ENCODE peak calls at places on chromosome 5, in six cellular contexts. One of them, this sample, is unnamed.

GRCh38 chr5:62030326-62030725 is 275.7 kb upstream of the KIF2A start:
- DNase-seq in stimulated activated CD8-positive, alpha-beta memory T cell treated with anti-CD3 and anti-CD28 coated beads, Interleukin-7, amount 100 ng/mL, for 4 hours: no peak
- DNase-seq in central memory CD4-positive, alpha-beta T cell: no peak
- DNase-seq in WERI-Rb-1: no peak
- DNase-seq in fibroblast of mammary gland: no peak
- DNase-seq in lower lobe of right lung: no peak
- DNase-seq in this sample: no peak

GRCh38 chr5:73994963-73995362 is 369.0 kb downstream of the ARHGEF28 start:
- DNase-seq in fibroblast of mammary gland: no peak
- DNase-seq in central memory CD4-positive, alpha-beta T cell: no peak
- DNase-seq in stimulated activated CD8-positive, alpha-beta memory T cell treated with anti-CD3 and anti-CD28 coated beads, Interleukin-7, amount 100 ng/mL, for 4 hours: no peak
- DNase-seq in WERI-Rb-1: no peak
- DNase-seq in lower lobe of right lung: no peak
- DNase-seq in this sample: no peak

GRCh38 chr5:52870448-52870847 is 82.7 kb downstream of the ITGA1 start:
- DNase-seq in WERI-Rb-1: peak; percentile 36
- DNase-seq in fibroblast of mammary gland: peak; percentile 54
- DNase-seq in stimulated activated CD8-positive, alpha-beta memory T cell treated with anti-CD3 and anti-CD28 coated beads, Interleukin-7, amount 100 ng/mL, for 4 hours: no peak
- DNase-seq in lower lobe of right lung: no peak
- DNase-seq in central memory CD4-positive, alpha-beta T cell: no peak
- DNase-seq in this sample: no peak

GRCh38 chr5:6365977-6366590 is 12.3 kb downstream of the MED10 start:
- DNase-seq in lower lobe of right lung: no peak
- DNase-seq in WERI-Rb-1: no peak
- DNase-seq in central memory CD4-positive, alpha-beta T cell: no peak
- DNase-seq in stimulated activated CD8-positive, alpha-beta memory T cell treated with anti-CD3 and anti-CD28 coated beads, Interleukin-7, amount 100 ng/mL, for 4 hours: no peak
- DNase-seq in fibroblast of mammary gland: no peak
- DNase-seq in this sample: no peak

GRCh38 chr5:148740966-148741742 is 85.3 kb upstream of the ADRB2 start:
- DNase-seq in WERI-Rb-1: no peak
- DNase-seq in stimulated activated CD8-positive, alpha-beta memory T cell treated with anti-CD3 and anti-CD28 coated beads, Interleukin-7, amount 100 ng/mL, for 4 hours: no peak
- DNase-seq in fibroblast of mammary gland: peak; percentile 75
- DNase-seq in central memory CD4-positive, alpha-beta T cell: peak; percentile 19
- DNase-seq in lower lobe of right lung: no peak
- DNase-seq in this sample: no peak

GRCh38 chr5:59218424-59219045 is 635.7 kb downstream of the RAB3C start:
- DNase-seq in WERI-Rb-1: no peak
- DNase-seq in lower lobe of right lung: no peak
- DNase-seq in fibroblast of mammary gland: peak; percentile 14
- DNase-seq in central memory CD4-positive, alpha-beta T cell: no peak
- DNase-seq in stimulated activated CD8-positive, alpha-beta memory T cell treated with anti-CD3 and anti-CD28 coated beads, Interleukin-7, amount 100 ng/mL, for 4 hours: no peak
- DNase-seq in this sample: no peak

GRCh38 chr5:154191467-154192261 is 1.1 kb downstream of the GALNT10 start:
- DNase-seq in WERI-Rb-1: no peak
- DNase-seq in fibroblast of mammary gland: peak; percentile 44
- DNase-seq in lower lobe of right lung: no peak
- DNase-seq in stimulated activated CD8-positive, alpha-beta memory T cell treated with anti-CD3 and anti-CD28 coated beads, Interleukin-7, amount 100 ng/mL, for 4 hours: no peak
- DNase-seq in central memory CD4-positive, alpha-beta T cell: peak; percentile 23
- DNase-seq in this sample: no peak

GRCh38 chr5:7464182-7464581 is 68.2 kb downstream of the ADCY2 start:
- DNase-seq in WERI-Rb-1: peak; percentile 46
- DNase-seq in stimulated activated CD8-positive, alpha-beta memory T cell treated with anti-CD3 and anti-CD28 coated beads, Interleukin-7, amount 100 ng/mL, for 4 hours: no peak
- DNase-seq in fibroblast of mammary gland: no peak
- DNase-seq in lower lobe of right lung: no peak
- DNase-seq in central memory CD4-positive, alpha-beta T cell: no peak
- DNase-seq in this sample: no peak

GRCh38 chr5:74542477-74542876 is 98.1 kb downstream of the ENC1 start:
- DNase-seq in fibroblast of mammary gland: peak; percentile 30
- DNase-seq in WERI-Rb-1: no peak
- DNase-seq in lower lobe of right lung: no peak
- DNase-seq in stimulated activated CD8-positive, alpha-beta memory T cell treated with anti-CD3 and anti-CD28 coated beads, Interleukin-7, amount 100 ng/mL, for 4 hours: no peak
- DNase-seq in central memory CD4-positive, alpha-beta T cell: no peak
- DNase-seq in this sample: no peak

GRCh38 chr5:13478831-13479465 is 465.5 kb downstream of the DNAH5 start:
- DNase-seq in WERI-Rb-1: peak; percentile 63
- DNase-seq in lower lobe of right lung: no peak
- DNase-seq in fibroblast of mammary gland: peak; percentile 43
- DNase-seq in central memory CD4-positive, alpha-beta T cell: no peak
- DNase-seq in stimulated activated CD8-positive, alpha-beta memory T cell treated with anti-CD3 and anti-CD28 coated beads, Interleukin-7, amount 100 ng/mL, for 4 hours: no peak
- DNase-seq in this sample: no peak

GRCh38 chr5:176660860-176661641 is 13.8 kb downstream of the TSPAN17 start:
- DNase-seq in fibroblast of mammary gland: peak; percentile 69
- DNase-seq in lower lobe of right lung: peak; percentile 81
- DNase-seq in central memory CD4-positive, alpha-beta T cell: peak; percentile 69
- DNase-seq in stimulated activated CD8-positive, alpha-beta memory T cell treated with anti-CD3 and anti-CD28 coated beads, Interleukin-7, amount 100 ng/mL, for 4 hours: peak; percentile 66
- DNase-seq in WERI-Rb-1: peak; percentile 81
- DNase-seq in this sample: no peak

GRCh38 chr5:146447734-146448380 is 724 bp downstream of the TCERG1 start:
- DNase-seq in fibroblast of mammary gland: peak; percentile 64
- DNase-seq in lower lobe of right lung: peak; percentile 65
- DNase-seq in WERI-Rb-1: peak; percentile 23
- DNase-seq in central memory CD4-positive, alpha-beta T cell: peak; percentile 16
- DNase-seq in stimulated activated CD8-positive, alpha-beta memory T cell treated with anti-CD3 and anti-CD28 coated beads, Interleukin-7, amount 100 ng/mL, for 4 hours: no peak
- DNase-seq in this sample: no peak

GRCh38 chr5:132293992-132294727 is at the start of gene SLC22A4:
- DNase-seq in fibroblast of mammary gland: peak; percentile 88
- DNase-seq in WERI-Rb-1: peak; percentile 97
- DNase-seq in central memory CD4-positive, alpha-beta T cell: peak; percentile 49
- DNase-seq in stimulated activated CD8-positive, alpha-beta memory T cell treated with anti-CD3 and anti-CD28 coated beads, Interleukin-7, amount 100 ng/mL, for 4 hours: peak; percentile 79
- DNase-seq in lower lobe of right lung: peak; percentile 93
- DNase-seq in this sample: peak; percentile 76

GRCh38 chr5:135426102-135427082 is 20.8 kb downstream of the DCANP1 start:
- DNase-seq in WERI-Rb-1: peak; percentile 52
- DNase-seq in lower lobe of right lung: no peak
- DNase-seq in stimulated activated CD8-positive, alpha-beta memory T cell treated with anti-CD3 and anti-CD28 coated beads, Interleukin-7, amount 100 ng/mL, for 4 hours: no peak
- DNase-seq in central memory CD4-positive, alpha-beta T cell: peak; percentile 5
- DNase-seq in fibroblast of mammary gland: peak; percentile 59
- DNase-seq in this sample: no peak